ENCODE peak calls at places on chromosomes 16 and 17, in nine cellular contexts. D is HepG2, N is K562, K is stomach, B is esophagus muscularis mucosa, W is SK-N-SH, Y is GM12878, T is H1, L is sigmoid colon. H is an unnamed sample.

GRCh38 chr17:31269597-31269996 is 27.4 kb downstream of the OMG start:
- DNase-seq in D (peak; percentile 64), N (no peak), K (no peak), B (no peak), W (no peak), Y (no peak), T (no peak), L (no peak), H (no peak)

GRCh38 chr16:76277099-76278030 is at the start of gene CNTNAP4:
- DNase-seq in D (no peak), N (no peak), K (no peak), B (no peak), W (peak; percentile 51), Y (no peak), T (peak; percentile 73), L (peak; percentile 81), H (no peak)

GRCh38 chr17:80970044-80970761 is 21.4 kb upstream of the CHMP6 start:
- DNase-seq in D (no peak), N (peak; percentile 40), K (peak; percentile 39), B (no peak), W (peak; percentile 82), Y (no peak), T (no peak), L (peak; percentile 88), H (peak; percentile 50)

GRCh38 chr17:70166571-70166970 is 2.8 kb upstream of the KCNJ2 start:
- DNase-seq in D (no peak), N (no peak), K (no peak), B (no peak), W (no peak), Y (no peak), T (no peak), L (no peak), H (no peak)

GRCh38 chr17:20173091-20173490 is 163.9 kb downstream of the SPECC1 start:
- DNase-seq in D (peak; percentile 12), N (no peak), K (no peak), B (no peak), W (no peak), Y (no peak), T (no peak), L (no peak), H (no peak)

GRCh38 chr17:10463402-10463801 is 6.0 kb downstream of the MYH4 start:
- DNase-seq in D (no peak), N (no peak), K (no peak), B (no peak), W (no peak), Y (no peak), T (no peak), L (no peak), H (no peak)

GRCh38 chr17:77324227-77324626 is 183.5 kb downstream of the SEC14L1 start:
- DNase-seq in D (no peak), N (no peak), K (peak; percentile 21), B (no peak), W (peak; percentile 24), Y (no peak), T (no peak), L (peak; percentile 62), H (no peak)

GRCh38 chr17:66535611-66536010 is 233.2 kb downstream of the PRKCA start:
- DNase-seq in D (no peak), N (no peak), K (no peak), B (no peak), W (no peak), Y (no peak), T (no peak), L (no peak), H (no peak)

GRCh38 chr16:10918294-10919002 is 23.8 kb downstream of the DEXI start:
- DNase-seq in D (peak; percentile 94), N (peak; percentile 84), K (peak; percentile 95), B (peak; percentile 99), W (peak; percentile 88), Y (peak; percentile 77), T (peak; percentile 97), L (peak; percentile 97), H (peak; percentile 93)

GRCh38 chr17:80959330-80960036 is 32.2 kb upstream of the CHMP6 start:
- DNase-seq in D (no peak), N (no peak), K (no peak), B (peak; percentile 94), W (peak; percentile 69), Y (no peak), T (no peak), L (peak; percentile 98), H (peak; percentile 72)

GRCh38 chr17:67831268-67831667 is 6.0 kb downstream of the BPTF start:
- DNase-seq in D (no peak), N (no peak), K (no peak), B (peak; percentile 72), W (no peak), Y (no peak), T (no peak), L (no peak), H (no peak)

GRCh38 chr16:57563761-57564160 is 21.3 kb downstream of the ADGRG5 start:
- DNase-seq in D (no peak), N (no peak), K (no peak), B (no peak), W (no peak), Y (no peak), T (no peak), L (no peak), H (no peak)

GRCh38 chr16:2835638-2836493 is 5.8 kb downstream of the ZG16B start:
- DNase-seq in D (peak; percentile 72), N (no peak), K (peak; percentile 84), B (no peak), W (no peak), Y (no peak), T (no peak), L (no peak), H (peak; percentile 63)
- TF ChIP-seq POLR2AphosphoS5 in D (no peak), N (no peak), K (peak; percentile 86), B (no peak), W (peak; percentile 46), Y (no peak), T (no peak), L (no peak), H (no peak)

GRCh38 chr16:4661661-4662060 is 31.7 kb upstream of the NUDT16L1 start:
- DNase-seq in D (no peak), N (no peak), K (peak; percentile 84), B (no peak), W (no peak), Y (no peak), T (no peak), L (no peak), H (no peak)

GRCh38 chr16:4664538-4665418 is 28.6 kb upstream of the NUDT16L1 start:
- DNase-seq in D (peak; percentile 75), N (no peak), K (peak; percentile 88), B (no peak), W (no peak), Y (no peak), T (no peak), L (no peak), H (peak; percentile 73)

GRCh38 chr16:4660454-4661007 is 32.8 kb upstream of the NUDT16L1 start:
- DNase-seq in D (peak; percentile 84), N (no peak), K (peak; percentile 70), B (no peak), W (peak; percentile 50), Y (no peak), T (no peak), L (no peak), H (peak; percentile 42)

GRCh38 chr16:4666537-4667202 is 26.7 kb upstream of the NUDT16L1 start:
- DNase-seq in D (no peak), N (no peak), K (no peak), B (no peak), W (no peak), Y (no peak), T (no peak), L (no peak), H (no peak)

DNA sequence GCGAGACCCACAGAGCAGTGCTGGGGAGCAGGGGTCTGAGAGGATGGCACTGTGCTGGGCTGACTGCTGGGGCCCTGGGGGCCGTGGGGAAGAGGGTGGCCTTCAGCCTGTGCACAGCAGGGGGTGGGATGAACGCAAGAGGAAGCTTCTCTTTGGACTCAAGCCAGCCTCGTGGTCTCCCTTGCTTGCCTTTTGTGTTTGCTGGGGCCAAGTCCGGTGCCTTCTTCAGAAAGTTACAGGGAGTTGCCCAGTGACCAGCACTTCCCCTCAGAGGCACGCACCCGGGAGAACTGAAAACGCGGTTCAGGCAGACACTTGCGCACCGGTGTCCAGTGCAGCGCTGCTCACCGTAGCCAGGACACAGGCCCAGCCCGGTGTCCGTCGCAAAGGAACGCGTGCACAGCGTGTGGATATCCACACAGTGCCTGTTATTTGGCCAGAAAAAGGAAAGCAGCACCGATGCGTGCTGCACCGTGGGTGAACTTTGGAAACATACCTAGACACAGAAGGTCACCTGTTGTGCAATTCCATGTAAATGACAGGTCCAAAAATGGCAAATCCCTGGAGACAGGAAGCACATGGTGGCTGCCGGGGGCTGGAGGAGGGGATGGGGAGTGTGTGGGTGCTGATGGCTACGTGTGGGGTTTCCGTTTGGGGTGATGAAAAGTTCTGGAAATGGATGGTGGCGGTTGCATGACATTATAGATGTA is 29.5 kb upstream of the NUDT16L1 start:
- DNase-seq in D (peak; percentile 94), N (no peak), K (peak; percentile 45), B (no peak), W (no peak), Y (no peak), T (no peak), L (peak; percentile 79), H (peak; percentile 53)
- TF ChIP-seq EP300 in D (peak; percentile 85), N (no peak), K (no peak), B (no peak), W (no peak), Y (no peak), T (no peak), L (no peak), H (no peak)

GRCh38 chr16:53090271-53090590 is 35.4 kb downstream of the CHD9 start:
- DNase-seq in D (no peak), N (no peak), K (no peak), B (no peak), W (no peak), Y (no peak), T (no peak), L (no peak), H (no peak)

GRCh38 chr16:53089434-53090270 is 34.9 kb downstream of the CHD9 start:
- DNase-seq in D (peak; percentile 21), N (no peak), K (no peak), B (no peak), W (no peak), Y (no peak), T (no peak), L (peak; percentile 77), H (no peak)

GRCh38 chr16:53090591-53091507 is 36.1 kb downstream of the CHD9 start:
- DNase-seq in D (peak; percentile 46), N (no peak), K (peak; percentile 71), B (peak; percentile 96), W (peak; percentile 29), Y (peak; percentile 59), T (no peak), L (peak; percentile 99), H (peak; percentile 88)

GRCh38 chr16:53093162-53093744 is 38.5 kb downstream of the CHD9 start:
- DNase-seq in D (no peak), N (no peak), K (no peak), B (no peak), W (no peak), Y (no peak), T (no peak), L (no peak), H (no peak)

GRCh38 chr16:53091508-53092211 is 36.9 kb downstream of the CHD9 start:
- DNase-seq in D (no peak), N (no peak), K (peak; percentile 27), B (no peak), W (peak; percentile 76), Y (peak; percentile 72), T (no peak), L (peak; percentile 85), H (peak; percentile 42)
- H3K4me1 ChIP-seq in D (peaks cover 42% of the 10 kb centered on the region), N (peaks cover 17% of the 10 kb centered on the region), K (peaks cover 52% of the 10 kb centered on the region), B (peaks cover 68% of the 10 kb centered on the region), W (peaks cover 48% of the 10 kb centered on the region), Y (peaks cover 44% of the 10 kb centered on the region), T (peaks cover 42% of the 10 kb centered on the region), L (peaks cover 68% of the 10 kb centered on the region), H (peaks cover 57% of the 10 kb centered on the region)

GRCh38 chr16:12893050-12893750 is 8.2 kb upstream of the SHISA9 start:
- DNase-seq in D (no peak), N (no peak), K (no peak), B (no peak), W (no peak), Y (no peak), T (no peak), L (no peak), H (no peak)
- TF ChIP-seq POLR2AphosphoS5 in D (no peak), N (no peak), K (no peak), B (no peak), W (no peak), Y (no peak), T (no peak), L (no peak), H (no peak)

H was measured in transverse colon.